ENCODE peak calls at places on chromosomes 3 and 15, in four cellular contexts. One of them, this sample, is unnamed.

GRCh38 chr3:197430961-197431910 is 124.5 kb downstream of the BDH1 start:
- DNase-seq in choroid plexus epithelial cell: peak; percentile 82
- DNase-seq in NAMALWA: no peak
- DNase-seq in HEK293T: no peak
- DNase-seq in this sample: no peak

GRCh38 chr3:102224171-102224570 is 210.6 kb upstream of the ZPLD1 start:
- DNase-seq in choroid plexus epithelial cell: peak; percentile 59
- DNase-seq in NAMALWA: peak; percentile 37
- DNase-seq in HEK293T: no peak
- DNase-seq in this sample: peak; percentile 54

GRCh38 chr15:85618956-85619491 is 175.7 kb downstream of the KLHL25 start:
- DNase-seq in choroid plexus epithelial cell: peak; percentile 99
- DNase-seq in NAMALWA: no peak
- DNase-seq in HEK293T: no peak
- DNase-seq in this sample: no peak

GRCh38 chr3:132231633-132232032 is 85.6 kb upstream of the ACP3 start:
- DNase-seq in choroid plexus epithelial cell: peak; percentile 82
- DNase-seq in NAMALWA: peak; percentile 18
- DNase-seq in HEK293T: no peak
- DNase-seq in this sample: no peak

GRCh38 chr15:81377871-81378270 is 3.9 kb upstream of the TMC3 start:
- DNase-seq in choroid plexus epithelial cell: no peak
- DNase-seq in NAMALWA: no peak
- DNase-seq in HEK293T: no peak
- DNase-seq in this sample: no peak

GRCh38 chr15:77305953-77306352 is 114.0 kb downstream of the PEAK1 start:
- DNase-seq in choroid plexus epithelial cell: no peak
- DNase-seq in NAMALWA: no peak
- DNase-seq in HEK293T: no peak
- DNase-seq in this sample: no peak

GRCh38 chr15:66004618-66005262 is 135.4 kb downstream of the RAB11A start:
- DNase-seq in choroid plexus epithelial cell: peak; percentile 44
- DNase-seq in NAMALWA: peak; percentile 49
- DNase-seq in HEK293T: peak; percentile 68
- DNase-seq in this sample: peak; percentile 34

GRCh38 chr15:37682304-37682703 is 252.1 kb upstream of the TMCO5A start:
- DNase-seq in choroid plexus epithelial cell: peak; percentile 62
- DNase-seq in NAMALWA: peak; percentile 6
- DNase-seq in HEK293T: no peak
- DNase-seq in this sample: peak; percentile 8

GRCh38 chr3:48398701-48399386 is 26.8 kb downstream of the FBXW12 start:
- DNase-seq in choroid plexus epithelial cell: no peak
- DNase-seq in NAMALWA: no peak
- DNase-seq in HEK293T: no peak
- DNase-seq in this sample: no peak

GRCh38 chr15:101775136-101775535 is 28.2 kb upstream of the OR4F6 start:
- DNase-seq in choroid plexus epithelial cell: no peak
- DNase-seq in NAMALWA: no peak
- DNase-seq in HEK293T: no peak
- DNase-seq in this sample: no peak

GRCh38 chr3:48694610-48695051 is 8.9 kb upstream of the NCKIPSD start:
- DNase-seq in choroid plexus epithelial cell: peak; percentile 93
- DNase-seq in NAMALWA: no peak
- DNase-seq in HEK293T: no peak
- DNase-seq in this sample: no peak

GRCh38 chr3:155270485-155271342 is 22.8 kb downstream of the STRIT1 start:
- DNase-seq in choroid plexus epithelial cell: peak; percentile 37
- DNase-seq in NAMALWA: no peak
- DNase-seq in HEK293T: no peak
- DNase-seq in this sample: peak; percentile 11

GRCh38 chr3:134242649-134243637 is 7.7 kb downstream of the RYK start:
- DNase-seq in choroid plexus epithelial cell: peak; percentile 89
- DNase-seq in NAMALWA: no peak
- DNase-seq in HEK293T: no peak
- DNase-seq in this sample: no peak

GRCh38 chr3:186976802-186977201 is 46.5 kb downstream of the ST6GAL1 start:
- DNase-seq in choroid plexus epithelial cell: peak; percentile 48
- DNase-seq in NAMALWA: no peak
- DNase-seq in HEK293T: no peak
- DNase-seq in this sample: no peak

GRCh38 chr3:5339967-5340535 is 152.5 kb downstream of the EDEM1 start:
- DNase-seq in choroid plexus epithelial cell: no peak
- DNase-seq in NAMALWA: no peak
- DNase-seq in HEK293T: no peak
- DNase-seq in this sample: no peak

GRCh38 chr3:66593978-66594377 is 93.2 kb upstream of the LRIG1 start:
- DNase-seq in choroid plexus epithelial cell: peak; percentile 89
- DNase-seq in NAMALWA: no peak
- DNase-seq in HEK293T: no peak
- DNase-seq in this sample: no peak